ENCODE peak calls at places on chromosome 1, in eight cellular contexts. D is astrocyte of the hippocampus, M is nephron progenitor cell, V is iPS-NIHi11, K is NCI-H1105, P is RWPE2, Y is renal cortical epithelial cell, I is hepatocyte. U is an unnamed sample.

GRCh38 chr1:151762941-151763921 is at the start of gene MRPL9:
- DNase-seq in K (peak), I (peak), D (peak), P (peak), M (peak), Y (peak), V (peak), U (peak)

GRCh38 chr1:191913234-191913948 is 244.9 kb upstream of the RGS18 start:
- DNase-seq in M (no peak), K (no peak), V (no peak), Y (peak), I (no peak), P (no peak), D (no peak), U (no peak)

GRCh38 chr1:197666769-197667285 is 108.5 kb downstream of the DENND1B start:
- DNase-seq in I (no peak), Y (no peak), D (no peak), K (no peak), M (no peak), V (no peak), P (no peak), U (no peak)

GRCh38 chr1:160830321-160831153 is 32.1 kb downstream of the CD244 start:
- DNase-seq in M (peak), V (peak), D (peak), K (peak), Y (peak), I (peak), P (no peak), U (no peak)

GRCh38 chr1:117828206-117828605 is 101.2 kb downstream of the GDAP2 start:
- DNase-seq in D (peak), Y (no peak), M (no peak), P (no peak), I (peak), V (no peak), K (no peak), U (peak)

GRCh38 chr1:84619383-84620093 is 45.3 kb upstream of the CTBS start:
- DNase-seq in V (no peak), P (no peak), I (peak), Y (peak), K (peak), D (peak), M (no peak), U (no peak)

GRCh38 chr1:158103860-158104522 is 76.7 kb upstream of the CD1D start:
- DNase-seq in P (no peak), V (no peak), I (no peak), Y (no peak), K (no peak), M (no peak), D (no peak), U (no peak)

GRCh38 chr1:206909883-206910318 is 11.8 kb downstream of the FCMR start:
- DNase-seq in V (peak), M (no peak), P (no peak), K (no peak), D (no peak), Y (no peak), I (no peak), U (no peak)

U was measured in chondrocyte.